ENCODE peak calls at places on chromosomes 1 and 21, in seven cellular contexts. R is GM12891, I is right lobe of liver, C is heart left ventricle, F is transverse colon, T is body of pancreas, V is A549. O is an unnamed sample.

GRCh38 chr1:43930168-43930948 is 3.2 kb upstream of the ARTN start:
- DNase-seq in C (no peak), V (no peak), I (no peak), R (no peak), F (peak), T (peak), O (no peak)

GRCh38 chr1:157025321-157025720 is 20.2 kb downstream of the ARHGEF11 start:
- DNase-seq in R (no peak), T (no peak), I (no peak), F (no peak), C (no peak), V (no peak), O (no peak)

GRCh38 chr1:19668893-19669292 is 4.2 kb downstream of the HTR6 start:
- DNase-seq in T (no peak), C (no peak), V (no peak), R (no peak), F (no peak), I (no peak), O (no peak)

GRCh38 chr1:191590578-191590977 is 567.7 kb upstream of the RGS18 start:
- DNase-seq in I (no peak), V (no peak), F (no peak), T (no peak), C (no peak), R (no peak), O (no peak)

GRCh38 chr1:153687346-153687745 is 8.9 kb downstream of the NPR1 start:
- DNase-seq in I (no peak), V (no peak), T (no peak), R (no peak), F (no peak), C (no peak), O (no peak)

GRCh38 chr1:221776495-221777413 is 34.9 kb upstream of the DUSP10 start:
- DNase-seq in T (no peak), I (no peak), F (no peak), V (no peak), C (no peak), R (no peak), O (no peak)

GRCh38 chr1:76500111-76500510 is 367.2 kb upstream of the ST6GALNAC5 start:
- DNase-seq in I (no peak), V (no peak), F (no peak), R (no peak), C (no peak), T (no peak), O (no peak)

GRCh38 chr1:11535761-11536572 is 57.0 kb downstream of the DISP3 start:
- DNase-seq in R (no peak), T (no peak), C (no peak), F (no peak), V (peak), I (peak), O (no peak)

GRCh38 chr1:76093931-76094330 is 19.4 kb downstream of the ST6GALNAC3 start:
- DNase-seq in V (no peak), R (no peak), F (no peak), C (no peak), I (no peak), T (no peak), O (no peak)

GRCh38 chr1:175906370-175906769 is 163.0 kb upstream of the TNR start:
- DNase-seq in T (no peak), R (no peak), F (no peak), C (no peak), I (no peak), V (no peak), O (no peak)

GRCh38 chr1:225653463-225654276 is 747 bp upstream of the ENAH start:
- DNase-seq in F (peak), R (peak), C (peak), I (peak), T (peak), V (peak), O (peak)

GRCh38 chr1:219790834-219791615 is 137.3 kb downstream of the SLC30A10 start:
- DNase-seq in R (no peak), I (no peak), F (no peak), T (no peak), V (no peak), C (no peak), O (no peak)

GRCh38 chr1:243268284-243268653 is 12.4 kb downstream of the SDCCAG8 start:
- DNase-seq in V (peak), R (no peak), T (no peak), I (no peak), F (no peak), C (no peak), O (no peak)

GRCh38 chr1:172990598-172991215 is 60.0 kb downstream of the TNFSF18 start:
- DNase-seq in I (no peak), T (no peak), V (no peak), R (no peak), C (no peak), F (no peak), O (no peak)

GRCh38 chr1:18401921-18402320 is 78.8 kb upstream of the KLHDC7A start:
- DNase-seq in T (no peak), I (no peak), C (no peak), R (no peak), V (no peak), F (no peak), O (no peak)

GRCh38 chr1:246552110-246552509 is 14.0 kb downstream of the TFB2M start:
- DNase-seq in V (no peak), C (no peak), R (no peak), F (no peak), I (no peak), T (no peak), O (no peak)

GRCh38 chr1:41455479-41456271 is 28.8 kb downstream of the EDN2 start:
- DNase-seq in F (peak), C (peak), V (no peak), R (no peak), T (no peak), I (no peak), O (peak)

GRCh38 chr1:14572861-14573260 is 25.6 kb upstream of the KAZN start:
- DNase-seq in R (no peak), F (no peak), V (no peak), T (no peak), C (no peak), I (no peak), O (no peak)

GRCh38 chr1:10539411-10540043 is 64.8 kb downstream of the PEX14 start:
- DNase-seq in R (no peak), I (no peak), C (no peak), T (no peak), V (no peak), F (no peak), O (no peak)

GRCh38 chr1:198892065-198892464 is 253.2 kb downstream of the PTPRC start:
- DNase-seq in I (no peak), C (no peak), V (no peak), R (no peak), F (no peak), T (no peak), O (no peak)

GRCh38 chr1:171420810-171421209 is 64.5 kb upstream of the PRRC2C start:
- DNase-seq in R (no peak), V (no peak), T (no peak), C (no peak), I (no peak), F (no peak), O (no peak)

GRCh38 chr1:42258218-42258617 is 76.8 kb downstream of the FOXJ3 start:
- DNase-seq in T (no peak), R (no peak), C (no peak), F (no peak), I (no peak), V (no peak), O (no peak)

GRCh38 chr1:170562644-170563338 is 30.8 kb downstream of the GORAB start:
- DNase-seq in R (no peak), F (no peak), V (peak), C (peak), T (peak), I (no peak), O (peak)

GRCh38 chr1:9196129-9197040 is 38.2 kb upstream of the H6PD start:
- DNase-seq in R (no peak), F (peak), V (peak), I (peak), C (peak), T (peak), O (peak)

GRCh38 chr1:230335861-230336549 is 90.1 kb downstream of the PGBD5 start:
- DNase-seq in I (no peak), F (no peak), C (no peak), R (no peak), T (no peak), V (no peak), O (no peak)

GRCh38 chr1:152035406-152036315 is 1.1 kb downstream of the S100A11 start:
- DNase-seq in R (no peak), C (no peak), I (no peak), V (peak), T (peak), F (peak), O (no peak)

GRCh38 chr1:38289034-38289433 is 242.4 kb upstream of the POU3F1 start:
- DNase-seq in T (no peak), I (no peak), V (no peak), R (no peak), F (no peak), C (no peak), O (no peak)

GRCh38 chr1:1558591-1558990 is 16.1 kb downstream of the SSU72 start:
- DNase-seq in F (no peak), I (no peak), T (no peak), V (no peak), R (no peak), C (no peak), O (no peak)
- TF ChIP-seq POLR2A in F (no peak), I (no peak), T (no peak), V (no peak), R (peak), C (no peak), O (no peak)

DNA sequence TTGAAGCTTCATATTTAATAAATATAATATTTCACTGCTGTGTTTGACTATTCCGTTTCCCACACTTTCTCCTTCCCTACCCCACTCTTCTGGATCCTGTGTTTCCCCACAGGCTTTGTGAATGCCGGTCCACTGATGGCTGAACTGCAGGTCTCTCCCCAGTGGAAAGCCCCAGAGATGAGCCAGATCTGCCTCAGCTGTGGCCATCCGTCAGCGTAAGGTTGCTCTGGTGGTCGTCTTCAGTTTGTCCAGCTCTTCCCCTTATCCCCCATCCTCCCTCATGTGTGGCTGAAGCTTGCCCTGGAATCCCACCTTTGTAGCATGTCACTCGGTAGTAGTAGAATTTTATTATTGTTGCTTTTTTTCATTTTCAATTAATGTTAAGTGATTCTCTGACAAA is 11.4 kb downstream of the SMAP2 start:
- DNase-seq in I (no peak), T (no peak), F (no peak), R (no peak), V (no peak), C (no peak), O (no peak)
- TF ChIP-seq POLR2A in I (no peak), T (no peak), F (no peak), R (no peak), V (no peak), C (no peak), O (no peak)

GRCh38 chr1:227542153-227543120 is 20.9 kb upstream of the ZNF678 start:
- DNase-seq in I (peak), V (peak), F (peak), C (peak), R (peak), T (peak), O (peak)
- TF ChIP-seq POLR2A in I (peak), V (peak), F (no peak), C (peak), R (no peak), T (peak), O (peak)

GRCh38 chr21:45441431-45442255 is 36.7 kb downstream of the COL18A1 start:
- DNase-seq in F (no peak), T (no peak), R (no peak), V (no peak), I (peak), C (peak), O (no peak)

GRCh38 chr21:45438391-45439145 is 33.6 kb downstream of the COL18A1 start:
- DNase-seq in C (peak), T (no peak), R (no peak), V (no peak), F (no peak), I (peak), O (no peak)

GRCh38 chr21:45439901-45440461 is 35.0 kb downstream of the COL18A1 start:
- DNase-seq in R (no peak), C (peak), I (peak), F (no peak), V (no peak), T (no peak), O (no peak)

GRCh38 chr21:45440736-45441350 is 35.9 kb downstream of the COL18A1 start:
- DNase-seq in I (peak), F (no peak), R (no peak), C (peak), T (no peak), V (no peak), O (no peak)

DNA sequence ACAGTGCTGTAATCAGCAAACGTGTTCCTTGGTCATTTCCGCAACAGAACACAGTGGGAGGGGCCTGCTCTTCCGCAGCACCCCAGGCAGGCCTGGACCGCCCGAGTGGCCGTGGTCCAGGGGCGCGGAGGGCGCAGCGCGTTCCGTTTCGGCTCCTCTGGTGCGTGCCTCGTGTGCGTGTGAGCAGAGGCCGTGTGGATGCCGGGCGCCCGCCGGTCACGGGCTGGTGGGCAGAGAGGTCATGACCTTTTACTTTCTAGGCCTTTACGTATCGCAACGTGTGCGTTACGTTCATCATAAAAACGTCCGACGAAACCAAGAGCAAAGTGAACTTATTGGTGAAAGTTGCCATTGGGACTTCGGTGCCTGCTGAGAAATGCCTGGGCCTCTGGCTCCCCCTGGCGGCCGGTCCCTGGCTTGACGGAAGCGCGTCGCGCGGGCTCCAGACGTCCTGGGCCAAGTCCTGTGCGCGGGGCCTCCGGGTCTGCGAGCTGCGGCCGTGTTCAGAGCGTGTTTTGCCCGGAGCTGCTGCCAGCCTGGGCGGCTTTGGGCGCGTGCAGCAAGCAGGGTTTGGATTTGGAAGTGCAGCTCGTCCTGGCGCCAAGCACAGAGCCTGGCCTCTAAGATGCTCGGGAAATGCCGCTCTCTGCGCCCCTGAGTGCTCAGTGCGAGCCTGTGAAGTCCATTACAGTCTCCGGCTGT is 34.4 kb downstream of the COL18A1 start:
- DNase-seq in V (peak), F (peak), R (peak), T (peak), I (peak), C (peak), O (peak)
- TF ChIP-seq POLR2A in V (no peak), F (no peak), R (no peak), T (no peak), I (peak), C (peak), O (no peak)

GRCh38 chr1:206737729-206738222 is 32.8 kb upstream of the IL19 start:
- DNase-seq in I (no peak), V (no peak), T (no peak), R (no peak), F (no peak), C (no peak), O (no peak)

GRCh38 chr1:206742702-206743383 is 27.7 kb upstream of the IL19 start:
- DNase-seq in C (no peak), I (no peak), T (no peak), F (no peak), V (no peak), R (no peak), O (no peak)

GRCh38 chr1:206739411-206740076 is 31.0 kb upstream of the IL19 start:
- DNase-seq in T (no peak), F (peak), V (no peak), C (no peak), R (peak), I (no peak), O (no peak)

GRCh38 chr1:206738370-206739366 is 31.9 kb upstream of the IL19 start:
- DNase-seq in C (no peak), F (no peak), I (no peak), R (no peak), T (no peak), V (peak), O (peak)

DNA sequence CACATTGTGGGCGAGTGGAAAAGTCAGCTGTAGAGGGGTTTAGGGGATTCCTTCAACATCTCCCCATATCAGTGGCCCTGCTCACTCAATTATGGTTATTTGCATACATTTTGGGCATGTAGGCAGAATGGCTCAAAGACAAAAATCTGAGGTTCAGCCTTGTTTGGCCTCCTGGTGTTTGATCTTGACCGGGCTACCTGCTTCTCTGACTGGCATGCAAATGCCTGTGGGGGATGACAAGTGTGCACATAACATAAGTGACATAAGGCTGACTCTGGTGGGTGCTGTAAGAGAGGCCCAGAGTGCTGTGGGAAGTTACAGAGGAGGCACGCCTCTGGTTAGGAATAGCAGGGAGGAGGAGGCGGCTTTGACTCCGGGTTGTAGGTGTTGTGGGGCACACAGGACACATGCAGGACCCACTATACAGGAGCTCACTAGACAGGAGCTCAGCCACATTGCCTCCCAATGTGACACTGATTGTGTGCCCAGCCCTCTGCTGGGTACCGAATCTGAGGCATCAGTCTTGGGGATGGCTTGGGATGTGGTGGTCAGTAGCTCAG is 29.4 kb upstream of the IL19 start:
- DNase-seq in R (no peak), T (no peak), F (no peak), C (no peak), V (no peak), I (no peak), O (no peak)
- TF ChIP-seq POLR2A in R (peak), T (no peak), F (no peak), C (no peak), V (no peak), I (no peak), O (no peak)

O was measured in H54.